ENCODE peak calls at places on chromosome 22, in eight cellular contexts. B, E, F, H, M, J, A and W are unnamed samples.

GRCh38 chr22:46175631-46176030 is 25.3 kb downstream of the PPARA start:
- DNase-seq in J (no peak), H (no peak), E (peak), B (no peak), A (no peak), F (no peak), M (no peak), W (no peak)

GRCh38 chr22:47199261-47199948 is 437.0 kb downstream of the TBC1D22A start:
- DNase-seq in J (no peak), F (no peak), E (no peak), A (no peak), M (no peak), B (no peak), H (no peak), W (no peak)

GRCh38 chr22:46866591-46866990 is 104.1 kb downstream of the TBC1D22A start:
- DNase-seq in A (peak), H (no peak), J (no peak), M (no peak), F (no peak), E (peak), B (peak), W (peak)

GRCh38 chr22:49899530-49899929 is 18.7 kb downstream of the ALG12 start:
- DNase-seq in E (no peak), A (no peak), H (no peak), J (no peak), B (no peak), F (no peak), M (no peak), W (no peak)

GRCh38 chr22:50192056-50192824 is 6.5 kb downstream of the TRABD start:
- DNase-seq in E (no peak), A (no peak), J (no peak), B (no peak), M (no peak), H (no peak), F (no peak), W (no peak)

GRCh38 chr22:25219948-25220442 is 556 bp downstream of the CRYBB2 start:
- DNase-seq in A (no peak), B (no peak), F (no peak), E (no peak), H (no peak), M (no peak), J (no peak), W (no peak)

GRCh38 chr22:22168190-22168940 is 76.2 kb upstream of the VPREB1 start:
- DNase-seq in J (no peak), H (peak), F (no peak), A (peak), M (peak), E (no peak), B (peak), W (peak)

GRCh38 chr22:42848941-42849340 is 8.1 kb downstream of the ARFGAP3 start:
- DNase-seq in B (no peak), F (no peak), A (no peak), J (no peak), H (no peak), E (no peak), M (no peak), W (no peak)

GRCh38 chr22:28474248-28474647 is 205.4 kb downstream of the TTC28 start:
- DNase-seq in B (no peak), H (no peak), F (no peak), J (no peak), M (no peak), E (no peak), A (no peak), W (no peak)

GRCh38 chr22:47197735-47198500 is 435.5 kb downstream of the TBC1D22A start:
- DNase-seq in M (no peak), H (no peak), E (no peak), J (no peak), F (no peak), B (no peak), A (no peak), W (no peak)